ENCODE peak calls at places on chromosomes 13 and 19, in five cellular contexts. Y is psoas muscle; W is stimulated activated CD8-positive, alpha-beta memory T cell treated with anti-CD3 and anti-CD28 coated beads, Interleukin-2, amount 100 ng/mL, for 48 hours; T is activated CD4-positive, alpha-beta T cell treated with anti-CD3 and anti-CD28 coated beads, Interleukin-2, amount 10 ng/mL, durations not matched to agents 24 days and 14 days; X is activated CD4-positive, CD25-positive, alpha-beta regulatory T cell. C is an unnamed sample.
A peak's percentile ranks its signal among the peaks of the same experiment; 100 is the strongest.

GRCh38 chr19:46284635-46285034 is 12.2 kb upstream of the HIF3A start:
- DNase-seq in W (no peak), T (no peak), X (no peak), Y (no peak), C (no peak)

GRCh38 chr19:7295912-7296486 is 1.8 kb upstream of the INSR start:
- DNase-seq in Y (no peak), X (no peak), W (no peak), T (no peak), C (no peak)

GRCh38 chr13:111632906-111633305 is 312.5 kb downstream of the TEX29 start:
- DNase-seq in W (no peak), X (no peak), T (no peak), Y (no peak), C (no peak)

GRCh38 chr13:27997904-27998522 is 9.5 kb upstream of the URAD start:
- DNase-seq in T (peak; percentile 78), Y (no peak), X (no peak), W (no peak), C (no peak)

GRCh38 chr19:5903054-5903501 is 512 bp downstream of the NDUFA11 start:
- DNase-seq in T (no peak), W (no peak), Y (no peak), X (no peak), C (no peak)

GRCh38 chr13:76293751-76294150 is 592.5 kb downstream of the KCTD12 start:
- DNase-seq in T (no peak), X (no peak), Y (no peak), W (no peak), C (no peak)

GRCh38 chr13:101155920-101156319 is 260.4 kb downstream of the NALCN start:
- DNase-seq in X (no peak), T (no peak), Y (no peak), W (no peak), C (no peak)

GRCh38 chr19:662207-662961 is 630 bp downstream of the RNF126 start:
- DNase-seq in W (peak; percentile 63), T (peak; percentile 93), Y (peak; percentile 71), X (peak; percentile 56), C (no peak)

GRCh38 chr13:47933688-47934011 is 67.4 kb downstream of the SUCLA2 start:
- DNase-seq in T (no peak), X (no peak), W (no peak), Y (no peak), C (no peak)

GRCh38 chr13:33536639-33537425 is 251.3 kb upstream of the STARD13 start:
- DNase-seq in X (no peak), W (no peak), T (no peak), Y (no peak), C (peak; percentile 41)

GRCh38 chr19:42121666-42122069 is 10.6 kb downstream of the POU2F2 start:
- DNase-seq in Y (peak; percentile 61), T (peak; percentile 92), W (peak; percentile 81), X (peak; percentile 54), C (no peak)

GRCh38 chr13:26186995-26187394 is 35.1 kb downstream of the RNF6 start:
- DNase-seq in X (no peak), Y (no peak), T (peak; percentile 63), W (no peak), C (no peak)

GRCh38 chr13:98377635-98378378 is 199.1 kb downstream of the STK24 start:
- DNase-seq in W (no peak), T (no peak), X (no peak), Y (no peak), C (no peak)

GRCh38 chr19:52991484-52991883 is 22.2 kb upstream of the ERVV-1 start:
- DNase-seq in Y (no peak), X (no peak), T (no peak), W (no peak), C (no peak)

GRCh38 chr13:59261928-59262488 is 901.7 kb downstream of the DIAPH3 start:
- DNase-seq in X (no peak), Y (no peak), T (no peak), W (no peak), C (no peak)

GRCh38 chr13:86446311-86446710 is 647.1 kb upstream of the SLITRK6 start:
- DNase-seq in T (no peak), W (no peak), X (no peak), Y (no peak), C (no peak)

GRCh38 chr19:6610934-6611370 is 20.0 kb upstream of the CD70 start:
- DNase-seq in T (no peak), Y (no peak), W (no peak), X (no peak), C (peak; percentile 96)

GRCh38 chr13:23671367-23671766 is 101.2 kb downstream of the TNFRSF19 start:
- DNase-seq in X (no peak), T (no peak), Y (no peak), W (no peak), C (peak; percentile 62)

GRCh38 chr19:23527797-23528196 is 132.5 kb upstream of the ZNF91 start:
- DNase-seq in T (no peak), X (no peak), Y (no peak), W (no peak), C (no peak)

GRCh38 chr19:30781047-30781446 is 408.9 kb downstream of the ZNF536 start:
- DNase-seq in X (no peak), Y (no peak), W (no peak), T (no peak), C (no peak)

GRCh38 chr13:73924607-73925006 is 209.6 kb downstream of the KLF12 start:
- DNase-seq in W (no peak), X (no peak), T (no peak), Y (no peak), C (no peak)